ENCODE peak calls at places on chromosomes 3 and 15, in five cellular contexts. A is stomach, H is AG09319, U is GM12865, Y is pancreas. J is an unnamed sample.

GRCh38 chr3:11386413-11387155 is 114.4 kb downstream of the ATG7 start:
- DNase-seq in U (no peak), H (no peak), Y (no peak), A (no peak), J (no peak)

GRCh38 chr15:79310985-79311900 is at the start of gene TMED3:
- DNase-seq in A (peak; percentile 77), Y (peak; percentile 84), H (peak; percentile 54), U (peak; percentile 95), J (peak; percentile 74)

GRCh38 chr3:96213393-96213792 is 601.0 kb upstream of the EPHA6 start:
- DNase-seq in H (no peak), Y (no peak), A (no peak), U (no peak), J (no peak)

GRCh38 chr15:69126054-69126469 is 34.4 kb upstream of the GLCE start:
- DNase-seq in A (no peak), Y (no peak), H (no peak), U (no peak), J (no peak)

GRCh38 chr3:64161481-64161952 is 63.7 kb downstream of the PRICKLE2 start:
- DNase-seq in U (peak; percentile 44), A (no peak), Y (no peak), H (peak; percentile 49), J (no peak)

GRCh38 chr3:143239026-143239425 is 119.5 kb downstream of the CHST2 start:
- DNase-seq in H (no peak), U (no peak), Y (no peak), A (no peak), J (no peak)

GRCh38 chr3:146903927-146904326 is 298.8 kb upstream of the PLSCR5 start:
- DNase-seq in H (no peak), U (no peak), A (no peak), Y (no peak), J (no peak)

GRCh38 chr3:12662593-12663310 is 1.2 kb downstream of the RAF1 start:
- DNase-seq in H (no peak), A (peak; percentile 48), U (peak; percentile 51), Y (peak; percentile 39), J (peak; percentile 43)

GRCh38 chr15:61327019-61327631 is 98.0 kb upstream of the RORA start:
- DNase-seq in A (no peak), H (no peak), Y (no peak), U (peak; percentile 36), J (no peak)

GRCh38 chr3:44021646-44022594 is 219.8 kb upstream of the TOPAZ1 start:
- DNase-seq in Y (no peak), A (no peak), H (no peak), U (peak; percentile 38), J (peak; percentile 29)

GRCh38 chr3:182730675-182731042 is 62.6 kb upstream of the ATP11B start:
- DNase-seq in Y (no peak), U (no peak), A (no peak), H (no peak), J (no peak)

GRCh38 chr3:197736010-197736490 is 654 bp downstream of the RUBCN start:
- DNase-seq in Y (no peak), U (peak; percentile 81), H (no peak), A (peak; percentile 35), J (peak; percentile 13)

GRCh38 chr15:49769225-49769624 is 148.4 kb downstream of the DTWD1 start:
- DNase-seq in Y (no peak), H (peak; percentile 29), U (no peak), A (no peak), J (no peak)

GRCh38 chr15:83012038-83012490 is 625 bp upstream of the C15orf40 start:
- DNase-seq in U (no peak), H (no peak), A (no peak), Y (no peak), J (no peak)

GRCh38 chr15:67397139-67397538 is 123.8 kb upstream of the C15orf61 start:
- DNase-seq in U (no peak), Y (no peak), A (no peak), H (no peak), J (no peak)

GRCh38 chr15:77024273-77025065 is 29.5 kb downstream of the PSTPIP1 start:
- DNase-seq in Y (peak; percentile 81), U (peak; percentile 66), H (peak; percentile 12), A (peak; percentile 72), J (peak; percentile 88)

GRCh38 chr15:34853001-34853758 is 57.8 kb upstream of the ACTC1 start:
- DNase-seq in H (peak; percentile 42), A (no peak), U (no peak), Y (no peak), J (no peak)

GRCh38 chr15:23416349-23417276 is 30.4 kb downstream of the GOLGA6L2 start:
- DNase-seq in U (peak; percentile 50), A (no peak), Y (no peak), H (no peak), J (no peak)

GRCh38 chr15:69303337-69304175 is 4.8 kb downstream of the PAQR5 start:
- DNase-seq in Y (no peak), A (no peak), H (no peak), U (no peak), J (no peak)

GRCh38 chr3:110391640-110392395 is 679.8 kb upstream of the NECTIN3 start:
- DNase-seq in Y (no peak), A (no peak), H (no peak), U (no peak), J (no peak)

GRCh38 chr15:67548862-67549651 is 6.6 kb downstream of the MAP2K5 start:
- DNase-seq in A (peak; percentile 27), U (no peak), H (no peak), Y (no peak), J (no peak)

GRCh38 chr3:173793963-173794362 is 396.4 kb downstream of the NLGN1 start:
- DNase-seq in Y (no peak), H (no peak), U (no peak), A (no peak), J (no peak)

GRCh38 chr15:22942877-22943276 is 37.3 kb downstream of the CYFIP1 start:
- DNase-seq in H (no peak), A (no peak), Y (no peak), U (no peak), J (no peak)

GRCh38 chr15:92625297-92625980 is 30.1 kb downstream of the FAM174B start:
- DNase-seq in U (peak; percentile 90), Y (no peak), H (no peak), A (no peak), J (no peak)

GRCh38 chr15:67750371-67750770 is 74.9 kb upstream of the SKOR1 start:
- DNase-seq in A (no peak), H (no peak), U (no peak), Y (no peak), J (no peak)

GRCh38 chr3:190855151-190855550 is 7.3 kb downstream of the GMNC start:
- DNase-seq in A (no peak), Y (no peak), U (no peak), H (no peak), J (no peak)

GRCh38 chr3:50428007-50428633 is 68.8 kb upstream of the TMEM115 start:
- DNase-seq in H (no peak), U (no peak), Y (no peak), A (no peak), J (no peak)

GRCh38 chr3:146895026-146895749 is 290.0 kb upstream of the PLSCR5 start:
- DNase-seq in U (no peak), A (no peak), H (peak; percentile 30), Y (no peak), J (no peak)

GRCh38 chr3:174907628-174908407 is 48.7 kb downstream of the NAALADL2 start:
- DNase-seq in Y (no peak), A (no peak), H (no peak), U (no peak), J (no peak)

GRCh38 chr3:35295875-35296274 is 343.4 kb upstream of the ARPP21 start:
- DNase-seq in Y (no peak), H (no peak), A (no peak), U (no peak), J (no peak)

GRCh38 chr3:131142580-131142979 is 115.9 kb downstream of the NEK11 start:
- DNase-seq in A (no peak), H (no peak), Y (no peak), U (no peak), J (no peak)
- TF ChIP-seq CTCF in A (no peak), H (no peak), Y (no peak), U (no peak), J (no peak)

GRCh38 chr15:33243393-33243792 is 48.9 kb upstream of the FMN1 start:
- DNase-seq in H (no peak), Y (no peak), A (no peak), U (no peak), J (no peak)

GRCh38 chr15:33244471-33244870 is 50.0 kb upstream of the FMN1 start:
- DNase-seq in H (no peak), A (no peak), U (no peak), Y (no peak), J (no peak)

GRCh38 chr15:33242165-33242564 is 47.7 kb upstream of the FMN1 start:
- DNase-seq in A (no peak), Y (no peak), U (no peak), H (no peak), J (peak; percentile 18)

GRCh38 chr15:33243869-33244268 is 49.4 kb upstream of the FMN1 start:
- DNase-seq in H (no peak), U (no peak), A (no peak), Y (no peak), J (no peak)

DNA sequence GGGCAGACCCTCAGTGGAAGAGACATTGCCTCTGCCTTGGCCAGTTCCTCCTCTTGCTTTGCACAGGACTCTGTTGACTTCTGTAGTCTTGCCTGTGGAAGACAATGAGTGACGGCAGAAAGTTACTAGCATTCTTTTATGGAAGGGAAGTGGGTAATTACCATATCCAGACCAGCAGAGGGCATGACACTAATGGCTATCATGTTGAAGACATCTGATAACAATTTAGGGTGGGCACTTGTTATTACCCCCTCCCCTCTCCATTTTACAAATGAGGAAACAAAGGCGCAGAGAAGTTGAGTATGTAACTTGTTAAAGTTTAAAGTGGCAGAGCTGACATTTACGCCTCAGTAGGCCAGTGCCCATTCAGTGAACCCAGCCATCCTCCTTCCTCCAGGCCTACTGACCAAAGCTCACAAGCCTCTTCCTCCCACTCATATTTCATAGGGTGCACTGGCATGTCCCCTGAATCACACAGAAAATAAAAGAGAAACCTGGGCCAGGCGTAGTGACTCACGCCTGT is 48.2 kb upstream of the FMN1 start:
- DNase-seq in Y (no peak), A (no peak), U (peak; percentile 11), H (no peak), J (peak; percentile 15)
- TF ChIP-seq CTCF in Y (no peak), A (no peak), U (peak; percentile 43), H (peak; percentile 33), J (peak; percentile 65)

DNA sequence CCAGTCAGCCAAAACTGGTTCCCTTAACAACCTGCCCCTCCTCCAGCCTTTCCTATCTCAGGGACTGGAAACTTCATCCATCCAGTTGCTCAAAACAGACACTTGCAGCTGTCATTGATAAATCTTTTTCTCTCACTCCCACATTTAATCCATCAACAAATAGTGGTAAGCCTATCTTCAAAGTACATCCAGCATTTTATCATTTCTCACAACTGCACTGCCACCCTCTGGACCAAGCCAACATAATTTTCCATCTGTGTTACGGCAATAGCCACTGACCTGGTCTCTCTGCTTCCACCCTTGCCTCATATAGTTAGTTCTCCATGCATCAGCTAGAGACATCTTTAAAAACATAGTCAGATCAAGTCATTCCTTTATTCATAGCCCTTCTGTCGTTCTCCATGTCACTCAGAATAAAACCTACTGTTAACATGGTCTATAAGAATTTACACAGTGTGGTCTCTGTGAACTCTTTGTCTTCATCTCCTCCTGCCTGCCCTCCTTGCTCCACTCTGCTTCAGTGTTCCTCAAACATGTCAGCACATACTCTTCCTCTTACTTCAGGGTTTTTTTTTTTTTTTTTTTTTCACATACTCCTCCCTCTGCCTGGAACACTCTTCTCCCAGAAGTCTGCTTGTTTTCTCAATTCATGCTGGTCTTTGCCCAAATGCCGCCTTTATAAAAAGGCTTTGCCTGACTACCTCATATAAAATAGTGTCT is 102.5 kb upstream of the COL6A5 start:
- DNase-seq in U (peak; percentile 37), Y (no peak), H (no peak), A (no peak), J (no peak)
- TF ChIP-seq CTCF in U (peak; percentile 31), Y (no peak), H (peak; percentile 0), A (no peak), J (no peak)

GRCh38 chr3:179098388-179099077 is 26.9 kb upstream of the ZMAT3 start:
- DNase-seq in Y (no peak), H (no peak), A (no peak), U (no peak), J (no peak)
- TF ChIP-seq CTCF in Y (no peak), H (peak; percentile 4), A (no peak), U (no peak), J (no peak)